ENCODE peak calls at places on chromosome 1, in nine cellular contexts. One of them, this sample, is unnamed.

GRCh38 chr1:93081716-93082115 is 2.6 kb downstream of the MTF2 start:
- DNase-seq in uterus: no peak
- DNase-seq in breast epithelium: no peak
- DNase-seq in omental fat pad: no peak
- DNase-seq in fibroblast of pulmonary artery: peak
- DNase-seq in left ventricle myocardium inferior: no peak
- DNase-seq in HCT116: no peak
- DNase-seq in Calu3: peak
- DNase-seq in spleen: no peak
- DNase-seq in this sample: peak

GRCh38 chr1:189751311-189751710 is 726.4 kb downstream of the BRINP3 start:
- DNase-seq in uterus: no peak
- DNase-seq in breast epithelium: no peak
- DNase-seq in omental fat pad: no peak
- DNase-seq in fibroblast of pulmonary artery: no peak
- DNase-seq in left ventricle myocardium inferior: no peak
- DNase-seq in HCT116: no peak
- DNase-seq in Calu3: no peak
- DNase-seq in spleen: no peak
- DNase-seq in this sample: no peak

GRCh38 chr1:169879034-169879835 is 14.5 kb downstream of the SCYL3 start:
- DNase-seq in uterus: no peak
- DNase-seq in breast epithelium: no peak
- DNase-seq in omental fat pad: no peak
- DNase-seq in fibroblast of pulmonary artery: no peak
- DNase-seq in left ventricle myocardium inferior: no peak
- DNase-seq in HCT116: no peak
- DNase-seq in Calu3: no peak
- DNase-seq in spleen: no peak
- DNase-seq in this sample: no peak

GRCh38 chr1:202135221-202135721 is 9.3 kb downstream of the ARL8A start:
- DNase-seq in uterus: peak
- DNase-seq in breast epithelium: peak
- DNase-seq in omental fat pad: no peak
- DNase-seq in fibroblast of pulmonary artery: peak
- DNase-seq in left ventricle myocardium inferior: peak
- DNase-seq in HCT116: peak
- DNase-seq in Calu3: peak
- DNase-seq in spleen: no peak
- DNase-seq in this sample: peak

GRCh38 chr1:203197625-203198024 is 11.1 kb upstream of the CHI3L1 start:
- DNase-seq in uterus: no peak
- DNase-seq in breast epithelium: no peak
- DNase-seq in omental fat pad: peak
- DNase-seq in fibroblast of pulmonary artery: peak
- DNase-seq in left ventricle myocardium inferior: no peak
- DNase-seq in HCT116: no peak
- DNase-seq in Calu3: no peak
- DNase-seq in spleen: no peak
- DNase-seq in this sample: peak

GRCh38 chr1:228370941-228371740 is 35.5 kb downstream of the TRIM11 start:
- DNase-seq in uterus: no peak
- DNase-seq in breast epithelium: no peak
- DNase-seq in omental fat pad: no peak
- DNase-seq in fibroblast of pulmonary artery: no peak
- DNase-seq in left ventricle myocardium inferior: peak
- DNase-seq in HCT116: no peak
- DNase-seq in Calu3: peak
- DNase-seq in spleen: no peak
- DNase-seq in this sample: no peak

GRCh38 chr1:34792868-34793727 is at the start of gene GJA4:
- DNase-seq in uterus: no peak
- DNase-seq in breast epithelium: no peak
- DNase-seq in omental fat pad: no peak
- DNase-seq in fibroblast of pulmonary artery: no peak
- DNase-seq in left ventricle myocardium inferior: peak
- DNase-seq in HCT116: no peak
- DNase-seq in Calu3: no peak
- DNase-seq in spleen: no peak
- DNase-seq in this sample: no peak

GRCh38 chr1:111475706-111476105 is 1.9 kb downstream of the C1orf162 start:
- DNase-seq in uterus: no peak
- DNase-seq in breast epithelium: no peak
- DNase-seq in omental fat pad: no peak
- DNase-seq in fibroblast of pulmonary artery: no peak
- DNase-seq in left ventricle myocardium inferior: no peak
- DNase-seq in HCT116: no peak
- DNase-seq in Calu3: no peak
- DNase-seq in spleen: no peak
- DNase-seq in this sample: no peak

GRCh38 chr1:200704991-200705390 is 33.7 kb upstream of the CAMSAP2 start:
- DNase-seq in uterus: no peak
- DNase-seq in breast epithelium: no peak
- DNase-seq in omental fat pad: no peak
- DNase-seq in fibroblast of pulmonary artery: no peak
- DNase-seq in left ventricle myocardium inferior: no peak
- DNase-seq in HCT116: no peak
- DNase-seq in Calu3: no peak
- DNase-seq in spleen: no peak
- DNase-seq in this sample: no peak

GRCh38 chr1:156692409-156692957 is 12.9 kb downstream of the CRABP2 start:
- DNase-seq in uterus: no peak
- DNase-seq in breast epithelium: peak
- DNase-seq in omental fat pad: no peak
- DNase-seq in fibroblast of pulmonary artery: no peak
- DNase-seq in left ventricle myocardium inferior: no peak
- DNase-seq in HCT116: no peak
- DNase-seq in Calu3: no peak
- DNase-seq in spleen: no peak
- DNase-seq in this sample: no peak

GRCh38 chr1:156691665-156692408 is 13.5 kb downstream of the CRABP2 start:
- DNase-seq in uterus: no peak
- DNase-seq in breast epithelium: no peak
- DNase-seq in omental fat pad: no peak
- DNase-seq in fibroblast of pulmonary artery: no peak
- DNase-seq in left ventricle myocardium inferior: no peak
- DNase-seq in HCT116: no peak
- DNase-seq in Calu3: peak
- DNase-seq in spleen: no peak
- DNase-seq in this sample: peak

GRCh38 chr1:156689960-156690672 is 12.9 kb upstream of the NES start:
- DNase-seq in uterus: no peak
- DNase-seq in breast epithelium: no peak
- DNase-seq in omental fat pad: no peak
- DNase-seq in fibroblast of pulmonary artery: peak
- DNase-seq in left ventricle myocardium inferior: no peak
- DNase-seq in HCT116: no peak
- DNase-seq in Calu3: no peak
- DNase-seq in spleen: no peak
- DNase-seq in this sample: no peak

GRCh38 chr1:156690673-156691032 is 13.4 kb upstream of the NES start:
- DNase-seq in uterus: no peak
- DNase-seq in breast epithelium: no peak
- DNase-seq in omental fat pad: no peak
- DNase-seq in fibroblast of pulmonary artery: no peak
- DNase-seq in left ventricle myocardium inferior: no peak
- DNase-seq in HCT116: no peak
- DNase-seq in Calu3: no peak
- DNase-seq in spleen: no peak
- DNase-seq in this sample: no peak

DNA sequence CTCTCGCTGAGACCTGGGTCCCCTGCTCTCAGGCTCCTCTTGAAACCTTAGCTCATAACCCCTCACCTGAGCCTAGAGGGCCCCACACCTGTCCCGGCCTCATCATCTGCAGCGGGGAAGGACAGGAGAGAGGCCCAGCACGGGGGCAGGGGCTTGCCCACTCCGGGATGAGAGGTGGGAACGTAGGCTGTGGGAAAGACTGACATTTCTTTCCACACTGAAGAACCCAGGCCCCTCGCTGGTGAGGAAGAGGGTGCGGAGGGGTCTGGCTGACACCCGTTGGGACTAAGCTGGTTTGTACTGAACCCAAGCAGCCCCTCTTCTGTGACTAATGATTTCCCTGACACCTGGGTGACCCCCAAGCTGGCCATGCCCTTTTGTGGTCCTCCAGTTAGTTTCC is 14.0 kb upstream of the NES start:
- DNase-seq in uterus: no peak
- DNase-seq in breast epithelium: no peak
- DNase-seq in omental fat pad: no peak
- DNase-seq in fibroblast of pulmonary artery: no peak
- DNase-seq in left ventricle myocardium inferior: no peak
- DNase-seq in HCT116: no peak
- DNase-seq in Calu3: no peak
- DNase-seq in spleen: no peak
- DNase-seq in this sample: no peak
- TF ChIP-seq CTCF in uterus: no peak
- TF ChIP-seq CTCF in breast epithelium: no peak
- TF ChIP-seq CTCF in omental fat pad: no peak
- TF ChIP-seq CTCF in fibroblast of pulmonary artery: no peak
- TF ChIP-seq CTCF in left ventricle myocardium inferior: no peak
- TF ChIP-seq CTCF in HCT116: no peak
- TF ChIP-seq CTCF in Calu3: no peak
- TF ChIP-seq CTCF in spleen: no peak
- TF ChIP-seq CTCF in this sample: no peak

GRCh38 chr1:151706464-151707415 is 9.9 kb downstream of the CELF3 start:
- DNase-seq in uterus: no peak
- DNase-seq in breast epithelium: no peak
- DNase-seq in omental fat pad: no peak
- DNase-seq in fibroblast of pulmonary artery: no peak
- DNase-seq in left ventricle myocardium inferior: no peak
- DNase-seq in HCT116: no peak
- DNase-seq in Calu3: no peak
- DNase-seq in spleen: no peak
- DNase-seq in this sample: no peak

GRCh38 chr1:151704246-151704645 is 12.4 kb downstream of the CELF3 start:
- DNase-seq in uterus: no peak
- DNase-seq in breast epithelium: no peak
- DNase-seq in omental fat pad: no peak
- DNase-seq in fibroblast of pulmonary artery: no peak
- DNase-seq in left ventricle myocardium inferior: no peak
- DNase-seq in HCT116: no peak
- DNase-seq in Calu3: no peak
- DNase-seq in spleen: no peak
- DNase-seq in this sample: no peak

GRCh38 chr1:151705146-151705545 is 11.5 kb downstream of the CELF3 start:
- DNase-seq in uterus: no peak
- DNase-seq in breast epithelium: no peak
- DNase-seq in omental fat pad: no peak
- DNase-seq in fibroblast of pulmonary artery: no peak
- DNase-seq in left ventricle myocardium inferior: no peak
- DNase-seq in HCT116: no peak
- DNase-seq in Calu3: no peak
- DNase-seq in spleen: no peak
- DNase-seq in this sample: no peak

GRCh38 chr1:151707541-151708065 is 9.0 kb downstream of the CELF3 start:
- DNase-seq in uterus: no peak
- DNase-seq in breast epithelium: no peak
- DNase-seq in omental fat pad: no peak
- DNase-seq in fibroblast of pulmonary artery: no peak
- DNase-seq in left ventricle myocardium inferior: no peak
- DNase-seq in HCT116: no peak
- DNase-seq in Calu3: no peak
- DNase-seq in spleen: no peak
- DNase-seq in this sample: no peak

GRCh38 chr1:151705739-151706463 is 10.7 kb downstream of the CELF3 start:
- DNase-seq in uterus: no peak
- DNase-seq in breast epithelium: no peak
- DNase-seq in omental fat pad: no peak
- DNase-seq in fibroblast of pulmonary artery: no peak
- DNase-seq in left ventricle myocardium inferior: no peak
- DNase-seq in HCT116: no peak
- DNase-seq in Calu3: no peak
- DNase-seq in spleen: no peak
- DNase-seq in this sample: no peak
- TF ChIP-seq CTCF in uterus: no peak
- TF ChIP-seq CTCF in breast epithelium: no peak
- TF ChIP-seq CTCF in omental fat pad: no peak
- TF ChIP-seq CTCF in fibroblast of pulmonary artery: no peak
- TF ChIP-seq CTCF in left ventricle myocardium inferior: no peak
- TF ChIP-seq CTCF in HCT116: no peak
- TF ChIP-seq CTCF in Calu3: no peak
- TF ChIP-seq CTCF in spleen: no peak
- TF ChIP-seq CTCF in this sample: no peak

GRCh38 chr1:148334339-148335130 is 148.6 kb downstream of the PPIAL4G start:
- DNase-seq in uterus: peak
- DNase-seq in breast epithelium: peak
- DNase-seq in omental fat pad: peak
- DNase-seq in fibroblast of pulmonary artery: peak
- DNase-seq in left ventricle myocardium inferior: peak
- DNase-seq in HCT116: peak
- DNase-seq in Calu3: peak
- DNase-seq in spleen: peak
- DNase-seq in this sample: peak

GRCh38 chr1:148328884-148329283 is 154.2 kb downstream of the PPIAL4G start:
- DNase-seq in uterus: no peak
- DNase-seq in breast epithelium: no peak
- DNase-seq in omental fat pad: no peak
- DNase-seq in fibroblast of pulmonary artery: no peak
- DNase-seq in left ventricle myocardium inferior: no peak
- DNase-seq in HCT116: no peak
- DNase-seq in Calu3: no peak
- DNase-seq in spleen: no peak
- DNase-seq in this sample: no peak

DNA sequence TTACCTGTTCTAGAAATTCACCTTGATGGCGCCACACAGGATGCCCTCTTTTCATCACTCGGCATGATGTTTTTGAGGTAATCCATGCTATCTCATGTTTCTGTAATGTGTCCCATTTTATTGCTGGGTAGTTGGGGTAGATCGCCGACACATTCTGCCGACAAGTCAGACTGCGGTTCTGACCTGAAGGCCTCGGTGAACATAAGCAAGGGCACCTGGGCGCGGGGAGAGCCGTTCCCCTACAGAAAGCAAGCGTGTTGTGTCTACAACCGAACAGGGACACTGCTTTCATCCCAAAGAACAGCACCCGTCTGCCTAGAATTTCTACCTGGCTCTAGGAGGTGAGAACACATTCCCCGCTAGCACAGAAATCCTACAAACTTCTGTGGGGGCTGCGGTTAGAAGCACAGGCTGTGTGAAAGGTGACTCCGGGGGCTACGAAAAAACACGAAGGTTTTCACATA is 149.2 kb downstream of the PPIAL4G start:
- DNase-seq in uterus: no peak
- DNase-seq in breast epithelium: no peak
- DNase-seq in omental fat pad: no peak
- DNase-seq in fibroblast of pulmonary artery: no peak
- DNase-seq in left ventricle myocardium inferior: no peak
- DNase-seq in HCT116: no peak
- DNase-seq in Calu3: peak
- DNase-seq in spleen: no peak
- DNase-seq in this sample: no peak
- TF ChIP-seq CTCF in uterus: no peak
- TF ChIP-seq CTCF in breast epithelium: no peak
- TF ChIP-seq CTCF in omental fat pad: no peak
- TF ChIP-seq CTCF in fibroblast of pulmonary artery: no peak
- TF ChIP-seq CTCF in left ventricle myocardium inferior: no peak
- TF ChIP-seq CTCF in HCT116: no peak
- TF ChIP-seq CTCF in Calu3: no peak
- TF ChIP-seq CTCF in spleen: no peak
- TF ChIP-seq CTCF in this sample: no peak

GRCh38 chr1:118185083-118185899 is at the start of gene SPAG17:
- DNase-seq in uterus: peak
- DNase-seq in breast epithelium: no peak
- DNase-seq in omental fat pad: no peak
- DNase-seq in fibroblast of pulmonary artery: peak
- DNase-seq in left ventricle myocardium inferior: peak
- DNase-seq in HCT116: no peak
- DNase-seq in Calu3: peak
- DNase-seq in spleen: no peak
- DNase-seq in this sample: peak
- TF ChIP-seq CTCF in uterus: no peak
- TF ChIP-seq CTCF in breast epithelium: no peak
- TF ChIP-seq CTCF in omental fat pad: no peak
- TF ChIP-seq CTCF in fibroblast of pulmonary artery: peak
- TF ChIP-seq CTCF in left ventricle myocardium inferior: peak
- TF ChIP-seq CTCF in HCT116: no peak
- TF ChIP-seq CTCF in Calu3: no peak
- TF ChIP-seq CTCF in spleen: no peak
- TF ChIP-seq CTCF in this sample: peak

This sample was measured in astrocyte of the spinal cord.